ENCODE peak calls at places on chromosomes 7 and 10, in seven cellular contexts. F is fibroblast of lung, Q is stomach, T is RWPE1, O is tibial nerve, P is GM10248, C is lung. N is an unnamed sample.

GRCh38 chr7:108067844-108068243 is 62.3 kb downstream of the LAMB4 start:
- DNase-seq in F (no peak), Q (no peak), T (no peak), O (no peak), P (no peak), C (no peak), N (no peak)

GRCh38 chr10:133307776-133308430 is 769 bp downstream of the TUBGCP2 start:
- DNase-seq in F (peak; percentile 57), Q (peak; percentile 91), T (peak; percentile 64), O (peak; percentile 46), P (peak; percentile 75), C (peak; percentile 85), N (peak; percentile 75)

GRCh38 chr7:24290004-24290641 is 6.1 kb downstream of the NPY start:
- DNase-seq in F (peak; percentile 36), Q (no peak), T (peak; percentile 53), O (no peak), P (peak; percentile 81), C (no peak), N (peak; percentile 22)

GRCh38 chr10:1404236-1404952 is 332.9 kb downstream of the ADARB2 start:
- DNase-seq in F (no peak), Q (peak; percentile 10), T (no peak), O (no peak), P (no peak), C (no peak), N (no peak)

GRCh38 chr7:36283711-36284130 is 105.9 kb upstream of the ANLN start:
- DNase-seq in F (no peak), Q (peak; percentile 43), T (no peak), O (no peak), P (peak; percentile 65), C (peak; percentile 70), N (no peak)

GRCh38 chr10:132577350-132578005 is 39.9 kb downstream of the INPP5A start:
- DNase-seq in F (no peak), Q (peak; percentile 67), T (no peak), O (no peak), P (no peak), C (no peak), N (no peak)

GRCh38 chr7:138015096-138015495 is 13.2 kb upstream of the CREB3L2 start:
- DNase-seq in F (no peak), Q (no peak), T (no peak), O (no peak), P (no peak), C (no peak), N (no peak)

GRCh38 chr10:1406976-1407945 is 330.1 kb downstream of the ADARB2 start:
- DNase-seq in F (no peak), Q (peak; percentile 16), T (no peak), O (no peak), P (no peak), C (peak; percentile 20), N (no peak)

GRCh38 chr7:116876664-116877442 is 14.5 kb downstream of the CAPZA2 start:
- DNase-seq in F (peak; percentile 21), Q (peak; percentile 79), T (no peak), O (no peak), P (no peak), C (peak; percentile 51), N (no peak)

GRCh38 chr7:92567460-92567859 is 22.7 kb downstream of the FAM133B start:
- DNase-seq in F (peak; percentile 14), Q (no peak), T (no peak), O (no peak), P (no peak), C (no peak), N (no peak)

GRCh38 chr10:124646483-124647352 is 97.5 kb downstream of the FAM53B start:
- DNase-seq in F (peak; percentile 88), Q (peak; percentile 88), T (peak; percentile 48), O (peak; percentile 82), P (no peak), C (peak; percentile 79), N (no peak)

GRCh38 chr7:149444260-149444659 is 16.6 kb downstream of the ZNF777 start:
- DNase-seq in F (no peak), Q (peak; percentile 24), T (no peak), O (no peak), P (no peak), C (peak; percentile 18), N (no peak)

GRCh38 chr7:142838461-142839213 is 16.2 kb upstream of the EPHB6 start:
- DNase-seq in F (no peak), Q (no peak), T (no peak), O (no peak), P (no peak), C (no peak), N (no peak)

DNA sequence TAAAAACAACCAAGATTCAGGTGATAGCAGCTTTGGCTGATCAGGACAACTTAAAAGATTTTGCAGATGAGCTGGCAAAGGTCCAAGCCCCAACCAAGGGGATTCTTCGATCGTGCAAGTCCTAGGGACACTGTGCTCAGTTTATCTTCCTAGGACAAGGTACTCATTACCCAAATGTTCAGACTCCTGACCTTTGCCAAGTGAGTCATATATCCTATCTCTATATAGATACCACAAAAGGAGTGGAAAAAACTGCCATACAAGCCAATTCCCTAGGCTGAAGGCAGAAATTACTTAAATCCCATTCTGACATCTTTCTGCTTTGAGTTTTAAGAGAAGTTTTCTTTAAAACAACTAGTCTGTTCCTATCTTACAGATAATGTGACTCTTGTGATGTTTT is 142.5 kb upstream of the ASAH2 start:
- DNase-seq in F (peak; percentile 79), Q (no peak), T (peak; percentile 44), O (no peak), P (no peak), C (no peak), N (no peak)
- TF ChIP-seq CTCF in F (no peak), Q (no peak), T (no peak), O (no peak), P (no peak), C (no peak), N (no peak)

GRCh38 chr7:105580022-105580740 is 1.1 kb downstream of the EFCAB10 start:
- DNase-seq in F (peak; percentile 14), Q (no peak), T (no peak), O (no peak), P (no peak), C (no peak), N (no peak)
- TF ChIP-seq CTCF in F (no peak), Q (no peak), T (no peak), O (no peak), P (no peak), C (no peak), N (no peak)

GRCh38 chr7:42914726-42915045 is 2.8 kb upstream of the C7orf25 start:
- DNase-seq in F (no peak), Q (no peak), T (no peak), O (no peak), P (no peak), C (no peak), N (no peak)

GRCh38 chr7:42910306-42910705 is 1.6 kb downstream of the C7orf25 start:
- DNase-seq in F (no peak), Q (no peak), T (no peak), O (no peak), P (no peak), C (no peak), N (no peak)

GRCh38 chr7:42913591-42913990 is 1.7 kb upstream of the C7orf25 start:
- DNase-seq in F (peak; percentile 88), Q (no peak), T (no peak), O (no peak), P (no peak), C (no peak), N (no peak)

GRCh38 chr7:42914009-42914725 is 2.3 kb upstream of the C7orf25 start:
- DNase-seq in F (peak; percentile 82), Q (no peak), T (no peak), O (no peak), P (no peak), C (no peak), N (no peak)

DNA sequence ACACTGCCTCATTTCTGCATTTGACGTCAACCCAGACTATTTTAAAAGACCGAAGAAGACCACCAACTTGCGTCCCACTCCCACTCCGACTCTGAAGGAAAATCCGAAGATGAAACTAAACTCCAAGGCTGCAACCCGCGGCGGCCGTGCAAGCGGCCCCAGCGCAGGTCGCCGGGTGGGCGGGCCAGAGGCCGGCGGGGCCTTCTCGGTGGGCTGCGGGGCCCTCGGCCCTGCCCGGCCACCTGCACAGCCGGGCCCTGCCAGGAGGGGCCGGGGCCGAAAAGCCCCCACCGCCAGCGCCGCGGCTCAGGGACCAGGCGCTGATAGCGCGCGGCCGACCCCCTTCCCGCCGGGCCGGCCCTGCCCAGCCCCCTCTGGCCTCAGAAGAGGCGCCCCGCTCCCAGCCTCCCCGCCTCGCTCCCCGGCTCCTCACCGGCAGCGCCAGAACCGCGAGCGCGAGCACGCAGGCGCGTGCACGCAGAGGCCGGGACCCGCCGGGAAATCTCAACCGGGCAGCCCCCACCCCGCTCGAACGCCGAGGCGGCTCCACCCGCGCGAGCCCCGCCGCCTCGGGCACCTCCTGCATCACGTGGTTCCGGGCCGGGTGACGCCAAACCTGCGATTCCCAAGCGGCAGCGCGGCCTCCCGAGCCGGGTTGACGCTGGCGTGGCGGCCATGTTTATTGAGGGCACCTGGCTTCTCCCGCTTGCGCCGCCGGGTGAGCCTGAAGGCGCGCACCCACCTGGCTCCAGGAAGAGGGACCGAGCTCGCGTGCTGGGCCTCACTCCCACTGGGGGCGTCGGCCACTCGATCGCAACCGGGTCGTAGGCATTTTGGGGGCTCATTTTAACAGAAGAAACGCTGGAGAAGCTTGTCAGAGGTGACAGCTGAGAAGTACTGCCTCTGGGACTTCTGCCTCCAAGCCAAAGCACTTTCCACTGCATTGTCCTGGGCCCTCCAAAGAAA is at the start of gene C7orf25:
- DNase-seq in F (peak; percentile 91), Q (peak; percentile 97), T (peak; percentile 95), O (peak; percentile 89), P (peak; percentile 94), C (peak; percentile 97), N (peak; percentile 96)
- TF ChIP-seq CTCF in F (no peak), Q (no peak), T (no peak), O (no peak), P (no peak), C (no peak), N (no peak)

GRCh38 chr10:72340510-72340895 is 14.2 kb downstream of the DNAJB12 start:
- DNase-seq in F (no peak), Q (peak; percentile 75), T (peak; percentile 45), O (peak; percentile 56), P (peak; percentile 83), C (peak; percentile 72), N (peak; percentile 83)
- TF ChIP-seq CTCF in F (peak; percentile 86), Q (peak; percentile 89), T (peak; percentile 95), O (peak; percentile 95), P (peak; percentile 96), C (peak; percentile 74), N (peak; percentile 93)

GRCh38 chr10:100715445-100716385 is 29.7 kb upstream of the PAX2 start:
- DNase-seq in F (no peak), Q (no peak), T (no peak), O (no peak), P (no peak), C (no peak), N (peak; percentile 42)
- TF ChIP-seq CTCF in F (no peak), Q (no peak), T (no peak), O (no peak), P (no peak), C (no peak), N (no peak)